ENCODE peak calls at places on chromosome 1, in four cellular contexts. W, D, L and S are unnamed samples.

GRCh38 chr1:227170361-227171166 is 147.7 kb downstream of the CDC42BPA start:
- DNase-seq in W (peak; percentile 63), D (no peak), L (no peak), S (peak; percentile 42)

GRCh38 chr1:162561616-162562451 is at the start of gene UAP1:
- DNase-seq in W (peak; percentile 29), D (no peak), L (no peak), S (no peak)

GRCh38 chr1:152347116-152347728 is 12.6 kb downstream of the FLG2 start:
- DNase-seq in W (peak; percentile 43), D (no peak), L (peak; percentile 33), S (no peak)

GRCh38 chr1:6275826-6276764 is 15.2 kb upstream of the GPR153 start:
- DNase-seq in W (peak; percentile 91), D (peak; percentile 24), L (no peak), S (peak; percentile 49)

GRCh38 chr1:206905295-206906164 is 8.3 kb downstream of the IL24 start:
- DNase-seq in W (peak; percentile 89), D (peak; percentile 70), L (no peak), S (peak; percentile 86)

GRCh38 chr1:155479205-155479604 is 83.4 kb downstream of the ASH1L start:
- DNase-seq in W (peak; percentile 50), D (no peak), L (no peak), S (no peak)

GRCh38 chr1:41758904-41759548 is 159.7 kb downstream of the HIVEP3 start:
- DNase-seq in W (peak; percentile 73), D (no peak), L (no peak), S (peak; percentile 55)

GRCh38 chr1:145878724-145879123 is 6.9 kb downstream of the ANKRD35 start:
- DNase-seq in W (no peak), D (no peak), L (no peak), S (no peak)